ENCODE peak calls at places on chromosomes 13 and 19, in ten cellular contexts. X, L, Q, Z, C, F, B, I, H and M are unnamed samples.

GRCh38 chr13:36819811-36820140 is 754 bp downstream of the RFXAP start:
- DNase-seq in B (no peak), I (no peak), F (no peak), Z (peak; percentile 24), C (no peak), Q (peak; percentile 2), X (no peak), H (no peak), L (no peak), M (no peak)

GRCh38 chr13:59890064-59890463 is 273.7 kb downstream of the DIAPH3 start:
- DNase-seq in F (no peak), C (no peak), I (no peak), Q (no peak), Z (no peak), X (no peak), H (no peak), L (no peak), B (no peak), M (no peak)

GRCh38 chr19:14383898-14384669 is 2.8 kb downstream of the ADGRE5 start:
- DNase-seq in Z (no peak), X (no peak), I (no peak), F (no peak), L (no peak), B (no peak), C (no peak), Q (peak; percentile 75), H (peak; percentile 84), M (no peak)

GRCh38 chr19:35087393-35087792 is 28.2 kb upstream of the FXYD3 start:
- DNase-seq in Z (no peak), Q (no peak), F (no peak), H (no peak), I (no peak), X (no peak), L (no peak), C (no peak), B (no peak), M (no peak)

GRCh38 chr13:114019367-114019766 is 45.5 kb upstream of the C13orf46 start:
- DNase-seq in Q (peak; percentile 23), F (no peak), I (no peak), L (no peak), Z (no peak), X (no peak), H (no peak), C (no peak), B (peak; percentile 63), M (no peak)

GRCh38 chr19:46537136-46538097 is 41.8 kb upstream of the PNMA8B start:
- DNase-seq in F (peak; percentile 87), Q (peak; percentile 13), I (peak; percentile 68), X (peak; percentile 67), B (peak; percentile 54), H (peak; percentile 75), C (peak; percentile 62), Z (peak; percentile 51), L (no peak), M (no peak)

GRCh38 chr19:17841810-17842662 is 5.7 kb downstream of the JAK3 start:
- DNase-seq in H (peak; percentile 94), F (peak; percentile 94), C (peak; percentile 72), I (peak; percentile 69), L (peak; percentile 99), B (peak; percentile 94), Z (peak; percentile 97), X (peak; percentile 82), Q (peak; percentile 22), M (no peak)

GRCh38 chr19:29806098-29806866 is 5.5 kb upstream of the CCNE1 start:
- DNase-seq in B (peak; percentile 77), H (peak; percentile 67), F (peak; percentile 81), Q (no peak), L (no peak), C (peak; percentile 67), I (peak; percentile 15), X (peak; percentile 57), Z (peak; percentile 18), M (no peak)

GRCh38 chr13:61891420-61891819 is 475.8 kb upstream of the PCDH20 start:
- DNase-seq in L (no peak), I (no peak), C (no peak), H (no peak), Z (no peak), Q (no peak), B (no peak), F (no peak), X (no peak), M (no peak)

GRCh38 chr13:91375119-91375729 is 23.2 kb upstream of the GPC5 start:
- DNase-seq in Q (no peak), F (no peak), B (no peak), H (no peak), I (no peak), L (no peak), C (no peak), X (no peak), Z (no peak), M (no peak)

GRCh38 chr19:48004236-48004635 is 9.8 kb downstream of the ELSPBP1 start:
- DNase-seq in B (no peak), Q (no peak), H (no peak), C (no peak), F (no peak), L (no peak), Z (no peak), I (no peak), X (no peak), M (no peak)

GRCh38 chr19:48010932-48011758 is 16.7 kb downstream of the ELSPBP1 start:
- DNase-seq in I (no peak), X (no peak), L (no peak), H (no peak), B (no peak), Q (no peak), F (no peak), Z (no peak), C (no peak), M (no peak)

GRCh38 chr19:48000846-48001245 is 6.4 kb downstream of the ELSPBP1 start:
- DNase-seq in I (no peak), Q (no peak), C (no peak), B (no peak), X (no peak), Z (no peak), F (no peak), H (no peak), L (no peak), M (no peak)

DNA sequence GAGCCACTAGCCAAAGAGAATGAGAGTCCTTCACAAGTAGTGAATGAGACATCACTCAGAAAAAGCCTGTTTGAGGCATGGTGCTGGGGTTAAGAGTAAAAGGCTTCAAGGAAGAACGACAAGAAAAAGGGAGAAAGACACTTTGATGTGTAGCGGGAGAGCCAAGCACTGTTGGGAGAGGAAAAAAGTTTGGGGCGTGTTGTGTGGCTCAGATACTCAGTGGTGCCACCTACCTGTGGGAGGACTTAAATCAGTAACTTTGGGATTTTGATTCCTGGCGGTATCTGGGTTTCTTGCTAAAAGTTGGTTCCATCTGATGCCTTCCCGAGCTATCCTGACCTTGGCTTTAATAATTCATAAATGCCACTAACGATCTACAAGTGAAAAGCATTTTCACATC is 12.3 kb downstream of the ELSPBP1 start:
- DNase-seq in C (no peak), B (peak; percentile 39), Q (no peak), H (no peak), I (no peak), F (no peak), L (no peak), Z (no peak), X (no peak), M (no peak)
- H3K4me3 ChIP-seq in C (no peak overlapping the region), B (no peak overlapping the region), Q (no peak overlapping the region), H (no peak overlapping the region), I (no peak overlapping the region), F (no peak overlapping the region), L (no peak overlapping the region), Z (no peak overlapping the region), X (no peak overlapping the region), M (no peak overlapping the region)

GRCh38 chr19:33520048-33520643 is 1.4 kb downstream of the PEPD start:
- DNase-seq in C (no peak), Z (no peak), B (no peak), H (no peak), X (no peak), F (no peak), I (no peak), L (no peak), Q (no peak), M (no peak)
- H3K4me3 ChIP-seq in C (peak overlapping the region; percentile 97), Z (no peak overlapping the region), B (no peak overlapping the region), H (no peak overlapping the region), X (peak overlapping the region; percentile 85), F (no peak overlapping the region), I (no peak overlapping the region), L (no peak overlapping the region), Q (no peak overlapping the region), M (no peak overlapping the region)

DNA sequence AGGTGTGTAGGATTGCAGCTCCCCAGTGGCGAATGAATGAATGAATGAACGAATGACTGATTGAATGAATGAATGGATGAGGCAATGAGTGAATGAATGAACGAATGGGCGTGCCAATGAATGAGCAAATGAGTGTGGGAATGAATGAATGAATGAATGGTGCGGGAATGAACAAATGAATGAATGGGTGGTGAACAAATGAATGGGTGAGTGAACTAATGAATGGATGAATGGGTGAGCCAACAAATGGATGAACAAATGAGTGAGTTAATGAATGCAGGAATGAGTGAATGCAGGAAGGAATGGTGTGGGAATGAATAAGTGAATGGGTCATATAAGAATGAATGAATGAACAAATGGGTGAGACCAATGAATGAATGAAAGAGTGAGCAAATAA is 14.7 kb downstream of the ANKRD24 start:
- DNase-seq in L (no peak), C (no peak), I (no peak), B (no peak), X (no peak), Z (no peak), Q (no peak), F (no peak), H (no peak), M (no peak)
- H3K4me3 ChIP-seq in L (no peak overlapping the region), C (no peak overlapping the region), I (no peak overlapping the region), B (no peak overlapping the region), X (no peak overlapping the region), Z (no peak overlapping the region), Q (no peak overlapping the region), F (no peak overlapping the region), H (no peak overlapping the region), M (no peak overlapping the region)

GRCh38 chr19:3505598-3506383 is at the start of gene FZR1:
- DNase-seq in X (peak; percentile 100), L (peak; percentile 99), B (peak; percentile 99), I (peak; percentile 99), F (peak; percentile 99), Z (peak; percentile 99), H (peak; percentile 100), Q (peak; percentile 100), C (peak; percentile 99), M (peak; percentile 82)

GRCh38 chr19:3504723-3505122 is 1.4 kb upstream of the FZR1 start:
- DNase-seq in Z (no peak), F (no peak), C (no peak), L (no peak), H (no peak), I (no peak), Q (no peak), X (no peak), B (no peak), M (no peak)

GRCh38 chr19:3507371-3508120 is 1.4 kb downstream of the FZR1 start:
- DNase-seq in Z (peak; percentile 28), B (peak; percentile 21), Q (peak; percentile 29), H (no peak), L (peak; percentile 56), F (no peak), C (no peak), X (no peak), I (peak; percentile 41), M (no peak)

GRCh38 chr19:3508771-3509535 is 2.8 kb downstream of the FZR1 start:
- DNase-seq in I (no peak), Q (no peak), C (no peak), Z (no peak), X (no peak), B (no peak), F (no peak), H (no peak), L (peak; percentile 25), M (no peak)

GRCh38 chr19:3506384-3507340 is 551 bp downstream of the FZR1 start:
- DNase-seq in I (peak; percentile 55), Z (peak; percentile 43), L (peak; percentile 53), X (no peak), H (peak; percentile 80), B (peak; percentile 39), C (peak; percentile 42), Q (peak; percentile 25), F (no peak), M (no peak)
- H3K4me3 ChIP-seq in I (peak overlapping the region; percentile 81), Z (peak overlapping the region; percentile 98), L (peak overlapping the region; percentile 80), X (peak overlapping the region; percentile 89), H (peak overlapping the region; percentile 75), B (peak overlapping the region; percentile 70), C (peak overlapping the region; percentile 99), Q (peak overlapping the region; percentile 94), F (peak overlapping the region; percentile 97), M (peak overlapping the region; percentile 82)